ENCODE peak calls at places on chromosome 7, in ten cellular contexts. N is epithelial cell of esophagus, L is heart right ventricle, Z is posterior vena cava, U is fibroblast of lung, E is pons, W is fibroblast of mammary gland, F is activated T-cell treated with anti-CD3 and anti-CD28 coated beads for 1 hour, G is H54, H is heart left ventricle. B is an unnamed sample.

GRCh38 chr7:157384301-157384700 is 47.5 kb downstream of the DNAJB6 start:
- DNase-seq in N (peak; percentile 30), L (no peak), Z (peak; percentile 14), U (peak; percentile 43), E (no peak), W (peak; percentile 36), F (no peak), G (no peak), H (no peak), B (no peak)

GRCh38 chr7:103988468-103989199 is 824 bp downstream of the RELN start:
- DNase-seq in N (peak; percentile 3), L (no peak), Z (no peak), U (peak; percentile 2), E (no peak), W (no peak), F (no peak), G (no peak), H (no peak), B (no peak)

GRCh38 chr7:67462781-67463191 is 466.2 kb downstream of the TYW1 start:
- DNase-seq in N (no peak), L (no peak), Z (no peak), U (peak; percentile 38), E (peak; percentile 19), W (no peak), F (no peak), G (no peak), H (no peak), B (no peak)

GRCh38 chr7:79713281-79713680 is 259.8 kb upstream of the MAGI2 start:
- DNase-seq in N (no peak), L (no peak), Z (no peak), U (no peak), E (no peak), W (no peak), F (no peak), G (no peak), H (no peak), B (no peak)

GRCh38 chr7:151115836-151116418 is 29.7 kb downstream of the AGAP3 start:
- DNase-seq in N (peak; percentile 98), L (no peak), Z (no peak), U (no peak), E (no peak), W (no peak), F (no peak), G (no peak), H (no peak), B (no peak)

GRCh38 chr7:726084-726853 is at the start of gene DNAAF5:
- DNase-seq in N (peak; percentile 88), L (peak; percentile 88), Z (peak; percentile 96), U (peak; percentile 83), E (peak; percentile 74), W (peak; percentile 82), F (peak; percentile 81), G (peak; percentile 97), H (peak; percentile 92), B (peak; percentile 95)

GRCh38 chr7:768881-769504 is 41.9 kb upstream of the PRKAR1B start:
- DNase-seq in N (no peak), L (peak; percentile 60), Z (no peak), U (no peak), E (no peak), W (peak; percentile 80), F (no peak), G (no peak), H (no peak), B (no peak)

GRCh38 chr7:130392456-130392860 is 12.2 kb downstream of the CPA1 start:
- DNase-seq in N (no peak), L (no peak), Z (peak; percentile 28), U (peak; percentile 82), E (no peak), W (peak; percentile 36), F (no peak), G (no peak), H (no peak), B (no peak)

GRCh38 chr7:79774150-79774549 is 320.7 kb upstream of the MAGI2 start:
- DNase-seq in N (peak; percentile 62), L (no peak), Z (no peak), U (peak; percentile 36), E (no peak), W (no peak), F (no peak), G (no peak), H (no peak), B (no peak)

GRCh38 chr7:69782917-69783684 is 184.8 kb downstream of the AUTS2 start:
- DNase-seq in N (no peak), L (peak; percentile 23), Z (no peak), U (peak; percentile 73), E (peak; percentile 77), W (peak; percentile 74), F (no peak), G (no peak), H (no peak), B (no peak)

GRCh38 chr7:85186083-85186520 is 754 bp downstream of the SEMA3D start:
- DNase-seq in N (peak; percentile 36), L (peak; percentile 14), Z (peak; percentile 82), U (peak; percentile 68), E (no peak), W (peak; percentile 43), F (no peak), G (peak; percentile 23), H (peak; percentile 61), B (no peak)

GRCh38 chr7:43647314-43647691 is 64.4 kb downstream of the STK17A start:
- DNase-seq in N (no peak), L (no peak), Z (no peak), U (peak; percentile 97), E (no peak), W (peak; percentile 60), F (no peak), G (no peak), H (no peak), B (no peak)

GRCh38 chr7:106717997-106718871 is 57.3 kb upstream of the CCDC71L start:
- DNase-seq in N (peak; percentile 95), L (no peak), Z (no peak), U (peak; percentile 99), E (peak; percentile 19), W (peak; percentile 97), F (peak; percentile 49), G (peak; percentile 38), H (no peak), B (no peak)

GRCh38 chr7:154960063-154960790 is 42.7 kb downstream of the PAXIP1 start:
- DNase-seq in N (peak; percentile 65), L (no peak), Z (no peak), U (peak; percentile 7), E (peak; percentile 73), W (peak; percentile 30), F (no peak), G (no peak), H (no peak), B (no peak)

GRCh38 chr7:28054531-28055160 is 125.9 kb downstream of the JAZF1 start:
- DNase-seq in N (no peak), L (no peak), Z (no peak), U (no peak), E (no peak), W (no peak), F (no peak), G (no peak), H (no peak), B (no peak)

GRCh38 chr7:147911224-147911623 is 679.3 kb upstream of the C7orf33 start:
- DNase-seq in N (no peak), L (no peak), Z (no peak), U (no peak), E (no peak), W (peak; percentile 0), F (no peak), G (no peak), H (no peak), B (no peak)

GRCh38 chr7:12738665-12739064 is 51.2 kb downstream of the ARL4A start:
- DNase-seq in N (peak; percentile 45), L (no peak), Z (no peak), U (no peak), E (no peak), W (no peak), F (no peak), G (no peak), H (no peak), B (no peak)

GRCh38 chr7:100069991-100070390 is 11.5 kb downstream of the ZNF3 start:
- DNase-seq in N (no peak), L (no peak), Z (no peak), U (no peak), E (no peak), W (no peak), F (no peak), G (no peak), H (no peak), B (no peak)

GRCh38 chr7:68266004-68266579 is 1269.5 kb downstream of the TYW1 start:
- DNase-seq in N (no peak), L (no peak), Z (no peak), U (no peak), E (no peak), W (no peak), F (no peak), G (no peak), H (no peak), B (no peak)

GRCh38 chr7:129443612-129444011 is 9.4 kb downstream of the STRIP2 start:
- DNase-seq in N (no peak), L (peak; percentile 22), Z (no peak), U (no peak), E (peak; percentile 25), W (no peak), F (no peak), G (no peak), H (no peak), B (no peak)

GRCh38 chr7:44387427-44387826 is 62.0 kb upstream of the CAMK2B start:
- DNase-seq in N (no peak), L (no peak), Z (no peak), U (no peak), E (no peak), W (no peak), F (no peak), G (no peak), H (no peak), B (no peak)

GRCh38 chr7:151114151-151115090 is 28.1 kb downstream of the AGAP3 start:
- DNase-seq in N (peak; percentile 93), L (no peak), Z (no peak), U (peak; percentile 44), E (no peak), W (no peak), F (no peak), G (peak; percentile 76), H (peak; percentile 57), B (peak; percentile 64)

GRCh38 chr7:117386125-117386709 is 41.1 kb downstream of the ASZ1 start:
- DNase-seq in N (no peak), L (no peak), Z (no peak), U (peak; percentile 75), E (no peak), W (peak; percentile 62), F (no peak), G (no peak), H (no peak), B (no peak)

GRCh38 chr7:19773361-19773760 is at the start of gene TMEM196:
- DNase-seq in N (no peak), L (no peak), Z (no peak), U (no peak), E (no peak), W (no peak), F (no peak), G (no peak), H (no peak), B (no peak)

GRCh38 chr7:75866497-75867389 is 12.1 kb upstream of the RHBDD2 start:
- DNase-seq in N (peak; percentile 74), L (peak; percentile 30), Z (peak; percentile 86), U (peak; percentile 50), E (peak; percentile 78), W (peak; percentile 70), F (peak; percentile 12), G (peak; percentile 57), H (no peak), B (peak; percentile 48)

GRCh38 chr7:17669204-17669603 is 271.1 kb downstream of the SNX13 start:
- DNase-seq in N (no peak), L (no peak), Z (no peak), U (no peak), E (no peak), W (no peak), F (no peak), G (no peak), H (no peak), B (no peak)

GRCh38 chr7:2572101-2572842 is 13.5 kb downstream of the IQCE start:
- DNase-seq in N (peak; percentile 52), L (no peak), Z (peak; percentile 69), U (peak; percentile 81), E (no peak), W (peak; percentile 78), F (no peak), G (peak; percentile 88), H (no peak), B (no peak)

GRCh38 chr7:66307591-66308215 is 102.6 kb downstream of the TPST1 start:
- DNase-seq in N (peak; percentile 19), L (no peak), Z (no peak), U (peak; percentile 84), E (no peak), W (peak; percentile 52), F (no peak), G (no peak), H (no peak), B (no peak)